ENCODE peak calls at places on chromosomes 1 and 21, in ten cellular contexts. S is neuronal stem cell, W is body of pancreas, O is Karpas-422, D is stomach, K is mesenchymal stem cell, R is lower lobe of right lung, X is right atrium auricular region, E is SJSA1, H is Panc1. P is an unnamed sample.

GRCh38 chr21:37000381-37000780 is 6.1 kb upstream of the RIPPLY3 start:
- DNase-seq in S (no peak), W (no peak), O (no peak), D (no peak), K (no peak), R (no peak), X (no peak), E (no peak), H (no peak), P (no peak)

GRCh38 chr1:244970236-244970652 is 105.9 kb upstream of the HNRNPU start:
- DNase-seq in S (peak; percentile 93), W (peak; percentile 71), O (peak; percentile 80), D (peak; percentile 71), K (peak; percentile 82), R (peak; percentile 88), X (no peak), E (peak; percentile 95), H (no peak), P (peak; percentile 88)

GRCh38 chr1:169098380-169098779 is 8.1 kb upstream of the ATP1B1 start:
- DNase-seq in S (no peak), W (no peak), O (no peak), D (no peak), K (no peak), R (no peak), X (no peak), E (no peak), H (no peak), P (no peak)

GRCh38 chr1:91575909-91576519 is 75.4 kb downstream of the CDC7 start:
- DNase-seq in S (no peak), W (no peak), O (no peak), D (no peak), K (no peak), R (no peak), X (no peak), E (peak; percentile 32), H (no peak), P (no peak)

GRCh38 chr1:50179639-50180038 is 70.9 kb downstream of the ELAVL4 start:
- DNase-seq in S (no peak), W (no peak), O (no peak), D (no peak), K (no peak), R (no peak), X (no peak), E (no peak), H (no peak), P (no peak)

GRCh38 chr1:217418241-217418840 is 212.5 kb downstream of the GPATCH2 start:
- DNase-seq in S (no peak), W (no peak), O (no peak), D (no peak), K (no peak), R (no peak), X (no peak), E (no peak), H (no peak), P (no peak)

GRCh38 chr1:43994794-43995790 is 3.7 kb downstream of the CCDC24 start:
- DNase-seq in S (no peak), W (no peak), O (peak; percentile 87), D (no peak), K (peak; percentile 12), R (no peak), X (no peak), E (no peak), H (no peak), P (no peak)

GRCh38 chr1:150162862-150163706 is 13.4 kb downstream of the PLEKHO1 start:
- DNase-seq in S (peak; percentile 83), W (peak; percentile 75), O (no peak), D (peak; percentile 81), K (peak; percentile 100), R (peak; percentile 90), X (peak; percentile 94), E (peak; percentile 97), H (no peak), P (peak; percentile 94)

GRCh38 chr1:169779970-169780369 is 14.7 kb downstream of the METTL18 start:
- DNase-seq in S (no peak), W (no peak), O (no peak), D (no peak), K (peak; percentile 20), R (no peak), X (no peak), E (peak; percentile 60), H (no peak), P (no peak)

GRCh38 chr1:70146488-70146887 is 58.9 kb downstream of the LRRC40 start:
- DNase-seq in S (no peak), W (no peak), O (no peak), D (no peak), K (peak; percentile 74), R (no peak), X (no peak), E (peak; percentile 8), H (peak; percentile 8), P (no peak)

GRCh38 chr21:45554477-45555175 is 12.4 kb upstream of the SLC19A1 start:
- DNase-seq in S (peak; percentile 74), W (peak; percentile 80), O (peak; percentile 89), D (peak; percentile 86), K (peak; percentile 66), R (peak; percentile 89), X (peak; percentile 80), E (peak; percentile 77), H (peak; percentile 28), P (peak; percentile 88)

GRCh38 chr21:35547946-35548774 is 499.1 kb upstream of the RUNX1 start:
- DNase-seq in S (no peak), W (no peak), O (no peak), D (no peak), K (no peak), R (no peak), X (no peak), E (no peak), H (no peak), P (peak; percentile 64)

GRCh38 chr1:161192476-161193465 is 6.1 kb downstream of the ADAMTS4 start:
- DNase-seq in S (no peak), W (peak; percentile 72), O (peak; percentile 92), D (peak; percentile 72), K (peak; percentile 77), R (no peak), X (no peak), E (peak; percentile 42), H (no peak), P (peak; percentile 75)

GRCh38 chr1:167273027-167273800 is 52.5 kb downstream of the POU2F1 start:
- DNase-seq in S (no peak), W (no peak), O (no peak), D (no peak), K (peak; percentile 37), R (no peak), X (no peak), E (peak; percentile 25), H (no peak), P (no peak)

GRCh38 chr1:223824287-223824686 is 21.5 kb downstream of the TP53BP2 start:
- DNase-seq in S (no peak), W (no peak), O (no peak), D (no peak), K (no peak), R (no peak), X (no peak), E (no peak), H (no peak), P (no peak)

GRCh38 chr1:223819730-223820514 is 25.8 kb downstream of the TP53BP2 start:
- DNase-seq in S (no peak), W (no peak), O (no peak), D (no peak), K (peak; percentile 63), R (no peak), X (no peak), E (peak; percentile 55), H (no peak), P (no peak)

GRCh38 chr1:223824712-223825111 is 21.0 kb downstream of the TP53BP2 start:
- DNase-seq in S (no peak), W (no peak), O (no peak), D (no peak), K (no peak), R (no peak), X (no peak), E (no peak), H (no peak), P (no peak)

GRCh38 chr1:223820515-223820858 is 25.3 kb downstream of the TP53BP2 start:
- DNase-seq in S (no peak), W (no peak), O (no peak), D (no peak), K (no peak), R (no peak), X (no peak), E (no peak), H (no peak), P (no peak)

GRCh38 chr1:223820976-223821375 is 24.8 kb downstream of the TP53BP2 start:
- DNase-seq in S (no peak), W (no peak), O (no peak), D (no peak), K (no peak), R (no peak), X (no peak), E (no peak), H (no peak), P (no peak)
- H3K4me1 ChIP-seq in S (peaks cover 7% of the 10 kb centered on the region), W (peaks cover 50% of the 10 kb centered on the region), O (no peaks in the 10 kb centered on the region), D (peaks cover 37% of the 10 kb centered on the region), K (peaks cover 8% of the 10 kb centered on the region), R (peaks cover 47% of the 10 kb centered on the region), X (no peaks in the 10 kb centered on the region), E (peaks cover 21% of the 10 kb centered on the region), H (peaks cover 7% of the 10 kb centered on the region), P (no peaks in the 10 kb centered on the region)

DNA sequence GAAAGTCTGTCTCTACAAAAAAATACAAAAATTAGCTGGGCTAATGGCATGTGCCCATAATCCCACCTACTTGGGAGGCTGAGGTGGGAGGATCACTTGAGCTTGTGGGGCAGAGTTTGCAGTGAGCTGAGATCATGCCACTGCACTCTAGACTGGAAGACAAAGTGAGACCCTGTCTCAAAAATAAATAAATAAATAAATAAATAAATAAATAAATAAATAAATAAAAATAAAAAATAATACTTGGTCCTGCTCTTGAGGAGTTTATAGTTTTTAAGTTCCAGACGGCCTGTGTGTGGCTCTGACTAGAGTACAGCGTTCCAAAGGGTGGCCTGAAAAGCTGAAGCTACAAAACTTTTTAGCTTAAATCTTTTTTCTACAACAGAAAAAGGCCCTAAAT is 35.1 kb downstream of the PCSK9 start:
- DNase-seq in S (no peak), W (no peak), O (no peak), D (no peak), K (no peak), R (no peak), X (no peak), E (no peak), H (no peak), P (no peak)
- H3K36me3 ChIP-seq in S (peaks cover 98% of the 10 kb centered on the region), W (peaks cover 41% of the 10 kb centered on the region), O (peaks cover 48% of the 10 kb centered on the region), D (peaks cover 100% of the 10 kb centered on the region), K (peaks cover 96% of the 10 kb centered on the region), R (peaks cover 100% of the 10 kb centered on the region), X (peaks cover 88% of the 10 kb centered on the region), E (peaks cover 89% of the 10 kb centered on the region), H (peaks cover 66% of the 10 kb centered on the region), P (peaks cover 12% of the 10 kb centered on the region)

DNA sequence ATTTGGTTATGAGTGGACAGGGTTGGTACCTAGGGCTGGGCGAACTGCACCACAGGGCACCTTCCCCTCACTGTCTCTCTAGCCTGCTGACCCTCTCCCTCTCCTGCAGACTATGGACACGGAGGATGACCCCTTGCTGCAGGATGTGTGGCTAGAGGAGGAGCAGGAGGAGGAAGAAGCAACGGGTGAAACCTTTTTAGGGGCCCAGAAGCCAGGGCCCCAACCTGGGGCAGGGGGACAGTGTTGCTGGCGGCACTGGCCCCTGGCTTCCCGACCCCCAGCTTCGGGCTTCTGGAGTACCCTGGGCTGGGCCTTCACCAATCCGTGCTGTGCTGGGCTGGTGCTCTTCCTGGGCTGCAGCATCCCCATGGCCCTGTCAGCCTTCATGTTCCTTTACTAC is 21.9 kb downstream of the DISP3 start:
- DNase-seq in S (no peak), W (no peak), O (no peak), D (no peak), K (no peak), R (no peak), X (no peak), E (no peak), H (no peak), P (no peak)
- H3K27me3 ChIP-seq in S (no peaks in the 10 kb centered on the region), W (no peaks in the 10 kb centered on the region), O (no peaks in the 10 kb centered on the region), D (peaks cover 29% of the 10 kb centered on the region), K (no peaks in the 10 kb centered on the region), R (peaks cover 23% of the 10 kb centered on the region), X (no peaks in the 10 kb centered on the region), E (peaks cover 7% of the 10 kb centered on the region), H (no peaks in the 10 kb centered on the region), P (no peaks in the 10 kb centered on the region)

GRCh38 chr1:116099379-116099778 is 11.8 kb upstream of the MAB21L3 start:
- DNase-seq in S (no peak), W (no peak), O (no peak), D (no peak), K (no peak), R (no peak), X (no peak), E (no peak), H (no peak), P (no peak)
- H3K4me1 ChIP-seq in S (no peaks in the 10 kb centered on the region), W (no peaks in the 10 kb centered on the region), O (no peaks in the 10 kb centered on the region), D (no peaks in the 10 kb centered on the region), K (no peaks in the 10 kb centered on the region), R (no peaks in the 10 kb centered on the region), X (no peaks in the 10 kb centered on the region), E (no peaks in the 10 kb centered on the region), H (no peaks in the 10 kb centered on the region), P (no peaks in the 10 kb centered on the region)